ENCODE peak calls at places on chromosomes 2 and 18, in six cellular contexts. One of them, this sample, is unnamed.

GRCh38 chr18:26549103-26549485 is 741 bp upstream of the KCTD1 start:
- DNase-seq in body of pancreas: peak; percentile 30
- DNase-seq in upper lobe of left lung: peak; percentile 22
- DNase-seq in gastrocnemius medialis: no peak
- DNase-seq in right lobe of liver: peak; percentile 41
- DNase-seq in prostate gland: peak; percentile 61
- DNase-seq in this sample: peak; percentile 69

GRCh38 chr2:192246297-192246696 is 51.6 kb upstream of the TMEFF2 start:
- DNase-seq in body of pancreas: no peak
- DNase-seq in upper lobe of left lung: no peak
- DNase-seq in gastrocnemius medialis: no peak
- DNase-seq in right lobe of liver: no peak
- DNase-seq in prostate gland: no peak
- DNase-seq in this sample: no peak

GRCh38 chr2:196163285-196163684 is 8.1 kb downstream of the STK17B start:
- DNase-seq in body of pancreas: no peak
- DNase-seq in upper lobe of left lung: no peak
- DNase-seq in gastrocnemius medialis: no peak
- DNase-seq in right lobe of liver: no peak
- DNase-seq in prostate gland: no peak
- DNase-seq in this sample: no peak

GRCh38 chr2:118403658-118404451 is 315.6 kb downstream of the INSIG2 start:
- DNase-seq in body of pancreas: no peak
- DNase-seq in upper lobe of left lung: no peak
- DNase-seq in gastrocnemius medialis: no peak
- DNase-seq in right lobe of liver: no peak
- DNase-seq in prostate gland: no peak
- DNase-seq in this sample: no peak

GRCh38 chr2:237205111-237205541 is 119.4 kb downstream of the COPS8 start:
- DNase-seq in body of pancreas: no peak
- DNase-seq in upper lobe of left lung: no peak
- DNase-seq in gastrocnemius medialis: no peak
- DNase-seq in right lobe of liver: no peak
- DNase-seq in prostate gland: no peak
- DNase-seq in this sample: no peak

GRCh38 chr2:221914334-221914733 is 342.2 kb upstream of the EPHA4 start:
- DNase-seq in body of pancreas: no peak
- DNase-seq in upper lobe of left lung: no peak
- DNase-seq in gastrocnemius medialis: no peak
- DNase-seq in right lobe of liver: no peak
- DNase-seq in prostate gland: no peak
- DNase-seq in this sample: no peak

GRCh38 chr2:55875434-55876135 is 48.0 kb downstream of the EFEMP1 start:
- DNase-seq in body of pancreas: no peak
- DNase-seq in upper lobe of left lung: no peak
- DNase-seq in gastrocnemius medialis: no peak
- DNase-seq in right lobe of liver: no peak
- DNase-seq in prostate gland: no peak
- DNase-seq in this sample: no peak

GRCh38 chr18:26863921-26864497 is 1.5 kb downstream of the AQP4 start:
- DNase-seq in body of pancreas: no peak
- DNase-seq in upper lobe of left lung: peak; percentile 54
- DNase-seq in gastrocnemius medialis: no peak
- DNase-seq in right lobe of liver: no peak
- DNase-seq in prostate gland: no peak
- DNase-seq in this sample: no peak

GRCh38 chr2:147844691-147845607 is at the start of gene ACVR2A:
- DNase-seq in body of pancreas: peak; percentile 65
- DNase-seq in upper lobe of left lung: peak; percentile 30
- DNase-seq in gastrocnemius medialis: peak; percentile 12
- DNase-seq in right lobe of liver: peak; percentile 60
- DNase-seq in prostate gland: peak; percentile 46
- DNase-seq in this sample: peak; percentile 69

GRCh38 chr2:208296610-208297009 is 30.6 kb downstream of the PIKFYVE start:
- DNase-seq in body of pancreas: no peak
- DNase-seq in upper lobe of left lung: no peak
- DNase-seq in gastrocnemius medialis: no peak
- DNase-seq in right lobe of liver: no peak
- DNase-seq in prostate gland: no peak
- DNase-seq in this sample: no peak

GRCh38 chr2:48248251-48248933 is 281.6 kb upstream of the STON1 start:
- DNase-seq in body of pancreas: no peak
- DNase-seq in upper lobe of left lung: peak; percentile 28
- DNase-seq in gastrocnemius medialis: peak; percentile 11
- DNase-seq in right lobe of liver: no peak
- DNase-seq in prostate gland: no peak
- DNase-seq in this sample: no peak

GRCh38 chr18:62844850-62845643 is 129.7 kb downstream of the PHLPP1 start:
- DNase-seq in body of pancreas: no peak
- DNase-seq in upper lobe of left lung: no peak
- DNase-seq in gastrocnemius medialis: no peak
- DNase-seq in right lobe of liver: no peak
- DNase-seq in prostate gland: no peak
- DNase-seq in this sample: no peak

GRCh38 chr18:8468911-8469310 is 140.3 kb upstream of the RAB12 start:
- DNase-seq in body of pancreas: no peak
- DNase-seq in upper lobe of left lung: no peak
- DNase-seq in gastrocnemius medialis: no peak
- DNase-seq in right lobe of liver: peak; percentile 37
- DNase-seq in prostate gland: no peak
- DNase-seq in this sample: no peak

GRCh38 chr2:67503066-67503795 is 106.1 kb downstream of the ETAA1 start:
- DNase-seq in body of pancreas: no peak
- DNase-seq in upper lobe of left lung: no peak
- DNase-seq in gastrocnemius medialis: no peak
- DNase-seq in right lobe of liver: no peak
- DNase-seq in prostate gland: no peak
- DNase-seq in this sample: no peak

GRCh38 chr2:67666386-67667053 is 269.4 kb downstream of the ETAA1 start:
- DNase-seq in body of pancreas: no peak
- DNase-seq in upper lobe of left lung: no peak
- DNase-seq in gastrocnemius medialis: peak; percentile 17
- DNase-seq in right lobe of liver: no peak
- DNase-seq in prostate gland: peak; percentile 4
- DNase-seq in this sample: peak; percentile 75

GRCh38 chr2:126703311-126703710 is 47.4 kb downstream of the GYPC start:
- DNase-seq in body of pancreas: no peak
- DNase-seq in upper lobe of left lung: no peak
- DNase-seq in gastrocnemius medialis: no peak
- DNase-seq in right lobe of liver: no peak
- DNase-seq in prostate gland: no peak
- DNase-seq in this sample: no peak

GRCh38 chr2:198383392-198383791 is 579.0 kb downstream of the PLCL1 start:
- DNase-seq in body of pancreas: no peak
- DNase-seq in upper lobe of left lung: no peak
- DNase-seq in gastrocnemius medialis: no peak
- DNase-seq in right lobe of liver: no peak
- DNase-seq in prostate gland: no peak
- DNase-seq in this sample: no peak
- TF ChIP-seq POLR2A in body of pancreas: no peak
- TF ChIP-seq POLR2A in upper lobe of left lung: no peak
- TF ChIP-seq POLR2A in gastrocnemius medialis: no peak
- TF ChIP-seq POLR2A in right lobe of liver: no peak
- TF ChIP-seq POLR2A in prostate gland: no peak
- TF ChIP-seq POLR2A in this sample: no peak

DNA sequence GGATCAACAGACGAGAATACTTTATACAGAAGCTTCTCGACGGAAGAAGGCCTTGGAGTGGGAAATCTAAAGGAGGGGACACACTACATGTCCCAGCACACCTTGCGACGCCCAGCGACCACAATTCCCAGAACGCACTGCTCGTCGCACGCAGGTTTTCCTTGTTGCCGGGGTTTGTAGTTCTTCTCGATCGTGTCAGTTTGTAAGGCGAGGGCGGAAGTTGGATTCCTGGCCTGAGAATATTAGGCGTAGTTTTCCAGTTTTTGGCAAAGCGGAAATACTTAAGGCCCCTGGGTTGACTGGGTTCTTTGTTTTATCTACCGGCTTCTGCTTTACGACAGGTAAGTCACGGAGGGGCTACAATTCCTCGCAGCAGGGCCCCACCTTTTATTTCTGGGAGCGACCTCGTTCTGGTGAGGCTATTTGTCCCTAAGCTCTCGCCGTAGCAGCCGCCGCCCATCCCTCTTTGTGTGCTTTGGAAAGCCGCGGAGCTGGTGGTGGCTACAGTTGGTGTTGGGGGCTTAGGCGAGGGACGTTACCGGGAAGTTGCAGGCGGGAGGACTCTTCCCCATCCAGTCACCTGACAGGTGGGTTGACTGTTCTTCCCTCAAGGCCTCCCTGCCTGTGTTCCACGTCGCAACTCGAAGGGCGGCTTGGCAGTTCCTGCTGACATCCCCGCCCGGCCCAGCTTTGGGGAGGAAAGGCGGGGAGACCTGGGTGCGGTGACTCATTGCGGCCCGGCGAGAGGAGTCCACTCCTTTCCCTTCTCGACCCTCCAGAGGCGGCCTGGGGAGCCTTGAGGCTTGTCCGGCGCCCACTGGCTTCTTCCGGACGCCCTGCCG is at the start of gene DYNC1I2:
- DNase-seq in body of pancreas: peak; percentile 94
- DNase-seq in upper lobe of left lung: peak; percentile 94
- DNase-seq in gastrocnemius medialis: peak; percentile 87
- DNase-seq in right lobe of liver: peak; percentile 88
- DNase-seq in prostate gland: peak; percentile 93
- DNase-seq in this sample: peak; percentile 96
- TF ChIP-seq CTCF in body of pancreas: no peak
- TF ChIP-seq CTCF in upper lobe of left lung: no peak
- TF ChIP-seq CTCF in gastrocnemius medialis: peak; percentile 41
- TF ChIP-seq CTCF in right lobe of liver: no peak
- TF ChIP-seq CTCF in prostate gland: no peak
- TF ChIP-seq CTCF in this sample: peak; percentile 16

GRCh38 chr18:23460285-23461273 is 7.5 kb downstream of the RIOK3 start:
- DNase-seq in body of pancreas: no peak
- DNase-seq in upper lobe of left lung: no peak
- DNase-seq in gastrocnemius medialis: no peak
- DNase-seq in right lobe of liver: no peak
- DNase-seq in prostate gland: no peak
- DNase-seq in this sample: no peak
- TF ChIP-seq POLR2A in body of pancreas: no peak
- TF ChIP-seq POLR2A in upper lobe of left lung: no peak
- TF ChIP-seq POLR2A in gastrocnemius medialis: no peak
- TF ChIP-seq POLR2A in right lobe of liver: no peak
- TF ChIP-seq POLR2A in prostate gland: no peak
- TF ChIP-seq POLR2A in this sample: no peak

DNA sequence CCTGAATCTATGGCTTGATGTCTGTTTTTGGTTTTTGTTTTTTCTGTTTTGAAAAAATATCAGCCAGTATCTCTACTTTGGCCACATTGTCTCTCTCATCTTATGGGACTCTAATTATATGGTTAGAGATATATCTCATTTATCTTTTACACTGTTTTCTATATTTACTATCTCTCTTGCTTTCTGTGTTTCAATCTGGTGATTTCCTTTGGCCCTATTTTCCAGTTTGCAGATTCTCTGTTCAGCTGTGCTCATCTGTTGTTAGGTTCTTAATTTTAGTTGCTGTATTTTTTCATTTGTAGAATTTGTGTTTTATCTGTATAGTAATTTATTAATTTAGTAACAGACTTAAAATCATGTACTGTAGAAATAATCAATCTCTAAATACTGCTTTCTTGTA is 41.3 kb upstream of the ELAC1 start:
- DNase-seq in body of pancreas: no peak
- DNase-seq in upper lobe of left lung: no peak
- DNase-seq in gastrocnemius medialis: no peak
- DNase-seq in right lobe of liver: no peak
- DNase-seq in prostate gland: no peak
- DNase-seq in this sample: no peak
- TF ChIP-seq CTCF in body of pancreas: no peak
- TF ChIP-seq CTCF in upper lobe of left lung: no peak
- TF ChIP-seq CTCF in gastrocnemius medialis: no peak
- TF ChIP-seq CTCF in right lobe of liver: no peak
- TF ChIP-seq CTCF in prostate gland: no peak
- TF ChIP-seq CTCF in this sample: no peak

GRCh38 chr2:111120253-111121027 is at the start of gene BCL2L11:
- DNase-seq in body of pancreas: peak; percentile 97
- DNase-seq in upper lobe of left lung: peak; percentile 96
- DNase-seq in gastrocnemius medialis: peak; percentile 85
- DNase-seq in right lobe of liver: peak; percentile 96
- DNase-seq in prostate gland: peak; percentile 96
- DNase-seq in this sample: peak; percentile 94
- TF ChIP-seq POLR2A in body of pancreas: peak; percentile 86
- TF ChIP-seq POLR2A in upper lobe of left lung: peak; percentile 91
- TF ChIP-seq POLR2A in gastrocnemius medialis: peak; percentile 97
- TF ChIP-seq POLR2A in right lobe of liver: peak; percentile 98
- TF ChIP-seq POLR2A in prostate gland: peak; percentile 97
- TF ChIP-seq POLR2A in this sample: no peak

DNA sequence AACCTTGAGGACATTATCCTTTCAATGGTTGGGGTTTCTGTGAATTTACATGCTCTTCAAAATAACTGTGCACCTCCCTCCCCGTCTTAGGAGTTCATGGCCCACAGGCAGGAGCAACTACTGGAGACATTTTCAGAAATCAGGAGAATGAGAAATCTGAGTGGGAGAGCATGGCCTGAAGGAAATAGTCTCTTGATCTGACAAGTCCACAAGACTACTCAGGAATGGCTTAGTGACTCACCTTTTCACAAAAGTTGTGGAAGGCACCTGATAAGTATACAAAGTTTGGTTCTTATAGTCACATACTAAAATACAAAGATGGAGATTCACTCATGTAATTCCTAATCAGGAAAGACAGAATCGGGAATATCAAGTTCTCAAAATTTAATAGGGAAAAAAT is 83.6 kb upstream of the NCKAP5 start:
- DNase-seq in body of pancreas: no peak
- DNase-seq in upper lobe of left lung: no peak
- DNase-seq in gastrocnemius medialis: no peak
- DNase-seq in right lobe of liver: no peak
- DNase-seq in prostate gland: no peak
- DNase-seq in this sample: no peak
- TF ChIP-seq CTCF in body of pancreas: no peak
- TF ChIP-seq CTCF in upper lobe of left lung: no peak
- TF ChIP-seq CTCF in gastrocnemius medialis: no peak
- TF ChIP-seq CTCF in right lobe of liver: no peak
- TF ChIP-seq CTCF in prostate gland: no peak
- TF ChIP-seq CTCF in this sample: no peak

GRCh38 chr2:70141754-70142589 is 48.8 kb downstream of the C2orf42 start:
- DNase-seq in body of pancreas: peak; percentile 79
- DNase-seq in upper lobe of left lung: peak; percentile 78
- DNase-seq in gastrocnemius medialis: peak; percentile 67
- DNase-seq in right lobe of liver: peak; percentile 99
- DNase-seq in prostate gland: no peak
- DNase-seq in this sample: no peak
- TF ChIP-seq POLR2A in body of pancreas: peak; percentile 81
- TF ChIP-seq POLR2A in upper lobe of left lung: peak; percentile 97
- TF ChIP-seq POLR2A in gastrocnemius medialis: peak; percentile 96
- TF ChIP-seq POLR2A in right lobe of liver: peak; percentile 95
- TF ChIP-seq POLR2A in prostate gland: peak; percentile 96
- TF ChIP-seq POLR2A in this sample: peak; percentile 78